ENCODE peak calls at places on chromosome 5, in six cellular contexts. L, M, T, V, O and S are unnamed samples. For H3K4me1, the result is how much of the 10 kb centered on the place peaks cover.

GRCh38 chr5:109910874-109911273 is 221.1 kb downstream of the MAN2A1 start:
- DNase-seq in L (no peak), M (no peak), T (no peak), V (no peak), O (no peak), S (no peak)

GRCh38 chr5:181243521-181244307 is at the start of gene RACK1:
- DNase-seq in L (peak), M (peak), T (peak), V (peak), O (peak), S (peak)

GRCh38 chr5:176878906-176879662 is 20.1 kb downstream of the HK3 start:
- DNase-seq in L (no peak), M (no peak), T (no peak), V (no peak), O (peak), S (no peak)

GRCh38 chr5:122089614-122090013 is 11.6 kb upstream of the LOX start:
- DNase-seq in L (no peak), M (no peak), T (peak), V (no peak), O (no peak), S (no peak)

GRCh38 chr5:11355491-11355890 is 548.8 kb downstream of the CTNND2 start:
- DNase-seq in L (no peak), M (no peak), T (no peak), V (no peak), O (no peak), S (no peak)

GRCh38 chr5:17448877-17449276 is 49.2 kb upstream of the TAF11L2 start:
- DNase-seq in L (no peak), M (no peak), T (no peak), V (no peak), O (no peak), S (no peak)

GRCh38 chr5:120655828-120656435 is 191.8 kb downstream of the PRR16 start:
- DNase-seq in L (no peak), M (no peak), T (peak), V (no peak), O (no peak), S (peak)

GRCh38 chr5:93582677-93583524 is at the start of gene NR2F1:
- DNase-seq in L (peak), M (peak), T (peak), V (no peak), O (no peak), S (peak)

GRCh38 chr5:156178117-156178516 is 148.8 kb upstream of the SGCD start:
- DNase-seq in L (no peak), M (no peak), T (no peak), V (no peak), O (no peak), S (no peak)

GRCh38 chr5:115640274-115640673 is 14.4 kb upstream of the TMED7 start:
- DNase-seq in L (no peak), M (no peak), T (no peak), V (no peak), O (no peak), S (no peak)

GRCh38 chr5:103587185-103587748 is 24.7 kb upstream of the NUDT12 start:
- DNase-seq in L (no peak), M (no peak), T (peak), V (no peak), O (no peak), S (no peak)

GRCh38 chr5:68053202-68053601 is 162.4 kb upstream of the PIK3R1 start:
- DNase-seq in L (no peak), M (no peak), T (peak), V (no peak), O (no peak), S (no peak)

GRCh38 chr5:127652952-127653611 is 4.2 kb downstream of the CTXN3 start:
- DNase-seq in L (no peak), M (no peak), T (no peak), V (no peak), O (no peak), S (no peak)

GRCh38 chr5:135008556-135008955 is 25.5 kb downstream of the PITX1 start:
- DNase-seq in L (no peak), M (no peak), T (no peak), V (no peak), O (peak), S (no peak)

GRCh38 chr5:104353371-104353770 is 790.8 kb upstream of the NUDT12 start:
- DNase-seq in L (no peak), M (no peak), T (no peak), V (no peak), O (no peak), S (no peak)

GRCh38 chr5:100902406-100903035 is 561 bp downstream of the ST8SIA4 start:
- DNase-seq in L (no peak), M (no peak), T (peak), V (no peak), O (peak), S (peak)

GRCh38 chr5:93054424-93055165 is 526.4 kb downstream of the NR2F1-AS1 start:
- DNase-seq in L (no peak), M (no peak), T (no peak), V (no peak), O (no peak), S (no peak)

GRCh38 chr5:132425009-132425937 is 55.8 kb downstream of the SLC22A5 start:
- DNase-seq in L (no peak), M (no peak), T (no peak), V (no peak), O (no peak), S (peak)

GRCh38 chr5:32153723-32154122 is 20.4 kb downstream of the GOLPH3 start:
- DNase-seq in L (no peak), M (no peak), T (peak), V (no peak), O (no peak), S (no peak)

GRCh38 chr5:32147959-32148358 is 26.2 kb downstream of the GOLPH3 start:
- DNase-seq in L (no peak), M (no peak), T (no peak), V (no peak), O (no peak), S (no peak)

GRCh38 chr5:32147236-32147635 is 26.9 kb downstream of the GOLPH3 start:
- DNase-seq in L (no peak), M (no peak), T (no peak), V (no peak), O (no peak), S (no peak)

GRCh38 chr5:32155211-32155610 is 18.9 kb downstream of the GOLPH3 start:
- DNase-seq in L (no peak), M (no peak), T (no peak), V (no peak), O (no peak), S (no peak)

GRCh38 chr5:32151198-32151597 is 22.9 kb downstream of the GOLPH3 start:
- DNase-seq in L (no peak), M (no peak), T (no peak), V (no peak), O (no peak), S (no peak)
- H3K4me1 ChIP-seq in L (under half), M (under half), T (under half), V (half or more), O (half or more), S (under half)

GRCh38 chr5:82418608-82418950 is 140.4 kb upstream of the RPS23 start:
- DNase-seq in L (no peak), M (no peak), T (no peak), V (no peak), O (no peak), S (peak)
- H3K27ac ChIP-seq in L (no peak), M (no peak), T (no peak), V (no peak), O (no peak), S (no peak)

DNA sequence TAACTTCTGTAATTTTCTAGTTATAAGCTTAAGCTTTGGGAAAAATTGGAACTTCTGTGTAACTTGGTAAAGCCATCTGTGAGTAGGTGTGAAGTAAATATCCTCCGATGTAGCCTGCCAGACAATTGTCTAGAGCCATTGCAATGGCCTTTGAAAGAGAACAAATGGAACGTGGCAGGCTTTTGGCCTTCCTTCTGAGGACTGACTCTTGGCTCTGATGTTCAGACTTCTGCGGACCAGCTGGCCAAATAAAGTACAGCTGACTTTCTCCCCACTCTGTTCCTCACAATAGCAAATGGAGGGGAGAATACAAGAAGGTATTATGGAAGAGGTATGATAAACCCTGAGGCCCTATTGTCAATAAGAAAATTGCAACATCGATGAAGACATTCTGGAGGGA is 203.4 kb upstream of the NMUR2 start:
- DNase-seq in L (no peak), M (no peak), T (no peak), V (no peak), O (no peak), S (no peak)
- H3K4me3 ChIP-seq in L (no peak), M (no peak), T (no peak), V (no peak), O (no peak), S (no peak)

DNA sequence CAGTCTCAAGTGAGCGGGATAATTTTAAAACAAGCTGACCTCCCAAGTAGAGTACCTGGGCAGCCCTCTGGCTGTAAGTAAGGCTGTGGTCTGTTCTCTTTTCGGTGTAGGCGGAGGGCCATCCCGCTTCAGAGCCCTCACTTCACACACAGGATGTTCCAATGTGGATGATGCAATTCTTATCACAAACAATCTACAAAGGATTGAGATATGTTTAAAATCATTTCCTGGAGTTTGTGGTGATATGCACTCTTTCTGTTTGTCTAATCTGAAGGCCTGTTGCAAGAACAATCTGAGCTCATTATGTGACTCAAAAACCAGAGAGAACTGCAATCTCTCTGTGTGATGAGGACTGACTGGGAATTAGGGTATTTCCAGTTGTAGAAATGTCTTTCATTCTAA is 42.5 kb downstream of the ITGA2 start:
- DNase-seq in L (no peak), M (peak), T (peak), V (no peak), O (no peak), S (peak)
- H3K4me1 ChIP-seq in L (under half), M (half or more), T (half or more), V (under half), O (under half), S (under half)

GRCh38 chr5:159762921-159763320 is 153.4 kb upstream of the ADRA1B start:
- DNase-seq in L (no peak), M (no peak), T (no peak), V (no peak), O (no peak), S (no peak)

GRCh38 chr5:159764283-159764927 is 151.9 kb upstream of the ADRA1B start:
- DNase-seq in L (peak), M (no peak), T (no peak), V (no peak), O (no peak), S (no peak)

GRCh38 chr5:159763564-159763963 is 152.7 kb upstream of the ADRA1B start:
- DNase-seq in L (no peak), M (no peak), T (no peak), V (no peak), O (no peak), S (no peak)

GRCh38 chr5:159765760-159766517 is 150.3 kb upstream of the ADRA1B start:
- DNase-seq in L (no peak), M (no peak), T (no peak), V (no peak), O (no peak), S (no peak)

DNA sequence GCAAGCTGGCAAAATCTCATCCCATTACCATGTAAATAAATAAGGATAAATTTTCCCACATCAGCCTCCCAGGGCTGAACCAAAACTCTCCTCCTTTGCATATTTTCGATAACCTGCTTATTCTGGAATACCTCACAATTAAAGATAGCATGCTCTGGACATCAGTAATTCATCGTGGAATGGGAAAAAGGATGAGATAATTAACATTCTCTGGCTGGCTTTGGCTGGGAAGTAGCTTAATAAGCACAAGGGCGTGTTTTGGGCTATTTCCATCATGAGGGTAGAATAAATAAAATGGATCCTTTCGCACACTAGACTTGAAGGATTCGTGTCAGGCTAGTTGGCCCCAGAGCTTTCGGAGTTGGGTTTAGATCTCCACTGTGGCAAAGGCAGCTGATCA is 151.2 kb upstream of the ADRA1B start:
- DNase-seq in L (no peak), M (no peak), T (no peak), V (no peak), O (no peak), S (no peak)
- H3K27ac ChIP-seq in L (no peak), M (no peak), T (no peak), V (no peak), O (no peak), S (no peak)

GRCh38 chr5:82164957-82165698 is 113.0 kb downstream of the RPS23 start:
- DNase-seq in L (peak), M (no peak), T (no peak), V (peak), O (peak), S (peak)
- H3K4me3 ChIP-seq in L (no peak), M (no peak), T (no peak), V (no peak), O (no peak), S (no peak)

GRCh38 chr5:139652788-139653241 is 4.7 kb downstream of the CXXC5 start:
- DNase-seq in L (no peak), M (no peak), T (no peak), V (peak), O (no peak), S (no peak)

GRCh38 chr5:139654464-139654863 is 6.3 kb downstream of the CXXC5 start:
- DNase-seq in L (no peak), M (no peak), T (no peak), V (no peak), O (no peak), S (no peak)

GRCh38 chr5:139655727-139656271 is 7.7 kb downstream of the CXXC5 start:
- DNase-seq in L (no peak), M (peak), T (no peak), V (peak), O (no peak), S (no peak)

GRCh38 chr5:139653616-139654015 is 5.5 kb downstream of the CXXC5 start:
- DNase-seq in L (no peak), M (no peak), T (no peak), V (no peak), O (peak), S (no peak)

GRCh38 chr5:139654875-139655491 is 6.8 kb downstream of the CXXC5 start:
- DNase-seq in L (no peak), M (no peak), T (no peak), V (peak), O (peak), S (no peak)
- H3K4me1 ChIP-seq in L (under half), M (half or more), T (under half), V (half or more), O (half or more), S (under half)

GRCh38 chr5:37838152-37838932 is 1.5 kb downstream of the GDNF start:
- DNase-seq in L (peak), M (no peak), T (peak), V (no peak), O (no peak), S (no peak)
- H3K27ac ChIP-seq in L (no peak), M (no peak), T (no peak), V (no peak), O (no peak), S (no peak)

DNA sequence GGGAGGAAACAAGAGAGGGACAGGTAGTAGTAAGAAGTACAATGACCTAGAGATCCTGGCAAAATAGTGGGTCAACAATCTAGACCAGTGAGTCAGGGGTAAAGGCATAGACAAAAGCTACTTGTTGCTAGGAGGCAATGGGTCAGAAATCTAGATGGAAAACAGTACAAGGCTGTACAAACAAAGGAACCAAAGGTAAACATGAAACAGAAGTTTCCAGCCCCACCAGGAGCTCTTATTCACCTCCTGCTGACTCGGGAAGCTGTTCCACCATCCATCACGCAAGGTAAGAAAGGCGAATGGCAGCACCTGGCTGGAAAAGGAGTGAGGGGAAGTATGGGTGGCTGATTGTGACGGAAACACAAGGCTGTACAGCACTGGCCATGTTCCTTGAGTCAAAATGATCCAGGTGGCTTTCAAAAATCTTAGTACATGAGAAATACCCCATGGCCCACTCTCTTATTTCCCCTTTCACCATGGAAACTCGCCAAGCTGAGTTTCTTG is 70.5 kb upstream of the RAI14 start:
- DNase-seq in L (no peak), M (peak), T (peak), V (no peak), O (no peak), S (no peak)
- H3K4me3 ChIP-seq in L (no peak), M (peak), T (no peak), V (no peak), O (no peak), S (no peak)

GRCh38 chr5:113266227-113266912 is 168.4 kb downstream of the TSSK1B start:
- DNase-seq in L (no peak), M (no peak), T (no peak), V (no peak), O (no peak), S (no peak)

GRCh38 chr5:113265190-113265589 is 169.6 kb downstream of the TSSK1B start:
- DNase-seq in L (no peak), M (no peak), T (no peak), V (no peak), O (no peak), S (no peak)

GRCh38 chr5:113267361-113267900 is 167.4 kb downstream of the TSSK1B start:
- DNase-seq in L (no peak), M (no peak), T (no peak), V (no peak), O (no peak), S (no peak)

GRCh38 chr5:113268232-113268631 is 166.6 kb downstream of the TSSK1B start:
- DNase-seq in L (no peak), M (no peak), T (no peak), V (no peak), O (no peak), S (no peak)

GRCh38 chr5:113266913-113267227 is 167.9 kb downstream of the TSSK1B start:
- DNase-seq in L (no peak), M (no peak), T (no peak), V (no peak), O (no peak), S (no peak)
- H3K4me1 ChIP-seq in L (under half), M (under half), T (under half), V (half or more), O (under half), S (under half)